ENCODE peak calls at places on chromosomes 3 and 15, in four cellular contexts. X is AG09309, M is WTC11, P is vagina. Z is an unnamed sample.

GRCh38 chr3:189754356-189754755 is 123.2 kb downstream of the TP63 start:
- DNase-seq in X (no peak), M (no peak), P (no peak), Z (no peak)

GRCh38 chr3:181880339-181880738 is 168.6 kb downstream of the SOX2 start:
- DNase-seq in X (no peak), M (no peak), P (no peak), Z (no peak)

GRCh38 chr3:37863949-37864822 is 2.5 kb downstream of the CTDSPL start:
- DNase-seq in X (no peak), M (no peak), P (no peak), Z (peak; percentile 17)

GRCh38 chr3:23859012-23859743 is 53.4 kb downstream of the UBE2E1 start:
- DNase-seq in X (no peak), M (no peak), P (no peak), Z (no peak)

GRCh38 chr3:63508305-63508704 is 144.2 kb upstream of the SNTN start:
- DNase-seq in X (no peak), M (no peak), P (no peak), Z (peak; percentile 23)

GRCh38 chr15:67945951-67946700 is 106.3 kb upstream of the RNU6-1 start:
- DNase-seq in X (no peak), M (peak; percentile 60), P (no peak), Z (peak; percentile 17)

GRCh38 chr3:57966823-57967222 is 41.4 kb upstream of the FLNB start:
- DNase-seq in X (no peak), M (no peak), P (no peak), Z (no peak)

GRCh38 chr3:169668957-169669681 is 5.6 kb upstream of the MECOM start:
- DNase-seq in X (no peak), M (peak; percentile 86), P (no peak), Z (peak; percentile 97)

GRCh38 chr3:55167586-55168317 is 239.9 kb upstream of the LRTM1 start:
- DNase-seq in X (no peak), M (no peak), P (no peak), Z (no peak)

GRCh38 chr3:193499801-193500485 is 54.8 kb downstream of the ATP13A4 start:
- DNase-seq in X (no peak), M (no peak), P (no peak), Z (no peak)

GRCh38 chr15:58952751-58953150 is 19.3 kb upstream of the SLTM start:
- DNase-seq in X (no peak), M (no peak), P (no peak), Z (no peak)

GRCh38 chr15:90013503-90013937 is 12.4 kb downstream of the ZNF710 start:
- DNase-seq in X (no peak), M (no peak), P (no peak), Z (no peak)

GRCh38 chr3:168213920-168214319 is 118.2 kb upstream of the GOLIM4 start:
- DNase-seq in X (no peak), M (no peak), P (no peak), Z (no peak)

GRCh38 chr15:31487811-31488436 is 161.3 kb downstream of the KLF13 start:
- DNase-seq in X (peak; percentile 16), M (no peak), P (no peak), Z (no peak)

GRCh38 chr3:101074518-101074917 is 81.3 kb upstream of the ABI3BP start:
- DNase-seq in X (no peak), M (no peak), P (no peak), Z (peak; percentile 44)

GRCh38 chr3:70754314-70754713 is 441.9 kb upstream of the MDFIC2 start:
- DNase-seq in X (no peak), M (no peak), P (no peak), Z (no peak)

GRCh38 chr15:72178976-72179585 is 18.5 kb downstream of the GRAMD2A start:
- DNase-seq in X (no peak), M (no peak), P (no peak), Z (no peak)

GRCh38 chr3:159988617-159989251 is at the start of gene IL12A:
- DNase-seq in X (no peak), M (peak; percentile 87), P (no peak), Z (peak; percentile 94)

GRCh38 chr3:66407281-66408218 is 93.3 kb downstream of the LRIG1 start:
- DNase-seq in X (no peak), M (peak; percentile 90), P (no peak), Z (peak; percentile 81)

GRCh38 chr3:56192001-56192400 is 276.3 kb downstream of the ERC2 start:
- DNase-seq in X (no peak), M (no peak), P (no peak), Z (no peak)

GRCh38 chr15:29088666-29089065 is 181.0 kb downstream of the NSMCE3 start:
- DNase-seq in X (no peak), M (no peak), P (no peak), Z (no peak)

GRCh38 chr15:52790166-52790708 is at the start of gene ONECUT1:
- DNase-seq in X (no peak), M (peak; percentile 76), P (no peak), Z (peak; percentile 73)

GRCh38 chr3:193452338-193452737 is 73.8 kb upstream of the ATP13A5 start:
- DNase-seq in X (no peak), M (no peak), P (no peak), Z (no peak)

GRCh38 chr3:52606373-52607085 is 70.1 kb downstream of the UQCC5 start:
- DNase-seq in X (no peak), M (no peak), P (no peak), Z (peak; percentile 55)

GRCh38 chr3:14424711-14425573 is 22.5 kb downstream of the SLC6A6 start:
- DNase-seq in X (no peak), M (no peak), P (no peak), Z (peak; percentile 30)

GRCh38 chr3:143450656-143451055 is 331.1 kb downstream of the CHST2 start:
- DNase-seq in X (no peak), M (no peak), P (no peak), Z (no peak)

GRCh38 chr3:23075478-23075877 is 127.6 kb upstream of the UBE2E2 start:
- DNase-seq in X (peak; percentile 72), M (no peak), P (no peak), Z (no peak)

GRCh38 chr15:73683624-73684536 is at the start of gene CD276:
- DNase-seq in X (no peak), M (peak; percentile 80), P (no peak), Z (peak; percentile 83)

GRCh38 chr3:114608293-114608692 is 314.5 kb downstream of the TIGIT start:
- DNase-seq in X (peak; percentile 74), M (no peak), P (no peak), Z (no peak)

GRCh38 chr3:139558351-139559170 is 19.0 kb upstream of the RBP1 start:
- DNase-seq in X (no peak), M (no peak), P (no peak), Z (no peak)

GRCh38 chr3:78589242-78589641 is 1178.6 kb downstream of the ROBO1 start:
- DNase-seq in X (no peak), M (no peak), P (no peak), Z (no peak)

GRCh38 chr3:100426029-100426682 is 24.8 kb downstream of the LNP1 start:
- DNase-seq in X (no peak), M (no peak), P (no peak), Z (no peak)

GRCh38 chr3:44437800-44438199 is 39.7 kb downstream of the ZNF445 start:
- DNase-seq in X (no peak), M (no peak), P (no peak), Z (no peak)

GRCh38 chr3:18987862-18988447 is 160.4 kb upstream of the KCNH8 start:
- DNase-seq in X (no peak), M (no peak), P (no peak), Z (no peak)

GRCh38 chr3:51141573-51141972 is 243.5 kb upstream of the MANF start:
- DNase-seq in X (no peak), M (no peak), P (no peak), Z (no peak)
- TF ChIP-seq CTCF in X (no peak), M (no peak), P (no peak), Z (no peak)

GRCh38 chr3:126132751-126133511 is 47.5 kb downstream of the ALDH1L1 start:
- DNase-seq in X (no peak), M (peak; percentile 53), P (peak; percentile 71), Z (no peak)
- TF ChIP-seq CTCF in X (peak; percentile 35), M (peak; percentile 27), P (no peak), Z (no peak)

GRCh38 chr3:12661926-12662592 is 1.9 kb downstream of the RAF1 start:
- DNase-seq in X (no peak), M (no peak), P (no peak), Z (no peak)

GRCh38 chr3:12662593-12663310 is 1.2 kb downstream of the RAF1 start:
- DNase-seq in X (no peak), M (peak; percentile 26), P (no peak), Z (peak; percentile 12)

GRCh38 chr3:12663311-12663935 is 494 bp downstream of the RAF1 start:
- DNase-seq in X (no peak), M (no peak), P (no peak), Z (peak; percentile 42)

GRCh38 chr3:12660196-12660595 is 3.7 kb downstream of the RAF1 start:
- DNase-seq in X (no peak), M (no peak), P (no peak), Z (no peak)

GRCh38 chr3:12663936-12664908 is at the start of gene RAF1:
- DNase-seq in X (peak; percentile 92), M (peak; percentile 98), P (peak; percentile 98), Z (peak; percentile 98)
- TF ChIP-seq CTCF in X (no peak), M (no peak), P (no peak), Z (no peak)

GRCh38 chr15:48330855-48331795 is at the start of gene DUT:
- DNase-seq in X (no peak), M (peak; percentile 81), P (no peak), Z (peak; percentile 82)
- TF ChIP-seq CTCF in X (no peak), M (no peak), P (no peak), Z (no peak)

GRCh38 chr3:72999971-73000370 is 3.4 kb downstream of the PPP4R2 start:
- DNase-seq in X (no peak), M (no peak), P (no peak), Z (no peak)

GRCh38 chr3:72996473-72997333 is at the start of gene PPP4R2:
- DNase-seq in X (peak; percentile 59), M (peak; percentile 85), P (peak; percentile 91), Z (peak; percentile 91)

GRCh38 chr3:72996121-72996472 is 514 bp upstream of the PPP4R2 start:
- DNase-seq in X (no peak), M (no peak), P (no peak), Z (no peak)

GRCh38 chr3:72997421-72997961 is 880 bp downstream of the PPP4R2 start:
- DNase-seq in X (peak; percentile 25), M (no peak), P (no peak), Z (peak; percentile 26)

DNA sequence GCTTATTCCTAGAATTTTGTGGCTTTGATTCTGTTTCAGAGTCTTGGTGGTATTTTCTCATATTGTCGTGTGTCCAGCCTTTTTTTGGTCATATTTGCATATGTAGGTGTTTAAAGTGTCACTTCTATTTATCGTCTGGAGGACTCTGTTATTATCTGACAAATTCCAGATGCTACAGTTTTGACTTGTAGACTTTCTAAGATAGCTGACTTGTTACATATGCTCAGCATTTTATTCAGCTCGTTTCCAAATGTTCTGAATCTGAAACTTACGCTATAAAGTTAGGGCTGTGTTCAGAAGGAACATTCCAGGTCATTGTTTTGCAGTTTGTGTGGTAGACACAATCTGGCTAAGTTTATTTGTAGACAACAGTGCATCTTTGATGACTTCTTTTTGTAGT is 1.9 kb downstream of the PPP4R2 start:
- DNase-seq in X (no peak), M (no peak), P (no peak), Z (no peak)
- TF ChIP-seq CTCF in X (no peak), M (no peak), P (no peak), Z (no peak)

Z was measured in Calu3.